ENCODE peak calls at places on chromosomes 6 and 20, in six cellular contexts. C, U, N, W, M and F are unnamed samples.

GRCh38 chr6:111769365-111770127 is 103.7 kb downstream of the FYN start:
- DNase-seq in C (no peak), U (no peak), N (no peak), W (no peak), M (no peak), F (no peak)

GRCh38 chr6:165889636-165890403 is 226.8 kb upstream of the PDE10A start:
- DNase-seq in C (no peak), U (peak; percentile 68), N (peak; percentile 31), W (no peak), M (no peak), F (no peak)

GRCh38 chr6:25942561-25943147 is 12.2 kb upstream of the SLC17A2 start:
- DNase-seq in C (no peak), U (peak; percentile 55), N (peak; percentile 32), W (no peak), M (peak; percentile 20), F (no peak)

GRCh38 chr20:50729925-50730764 is 1.2 kb upstream of the PARD6B start:
- DNase-seq in C (no peak), U (no peak), N (peak; percentile 34), W (no peak), M (no peak), F (no peak)

GRCh38 chr6:108559884-108560462 is 744 bp upstream of the FOXO3 start:
- DNase-seq in C (no peak), U (peak; percentile 74), N (peak; percentile 38), W (peak; percentile 85), M (peak; percentile 54), F (peak; percentile 81)

GRCh38 chr6:15389759-15390723 is 144.2 kb downstream of the JARID2 start:
- DNase-seq in C (no peak), U (peak; percentile 66), N (no peak), W (no peak), M (no peak), F (no peak)

GRCh38 chr20:4767084-4767483 is 45.4 kb downstream of the PRND start:
- DNase-seq in C (no peak), U (no peak), N (no peak), W (no peak), M (no peak), F (no peak)

GRCh38 chr20:45109634-45110033 is 5.3 kb downstream of the WFDC5 start:
- DNase-seq in C (no peak), U (no peak), N (no peak), W (no peak), M (no peak), F (no peak)

GRCh38 chr6:169157474-169158181 is 96.0 kb downstream of the THBS2 start:
- DNase-seq in C (no peak), U (no peak), N (no peak), W (peak; percentile 46), M (no peak), F (no peak)

GRCh38 chr6:135870722-135871121 is 19.2 kb downstream of the PDE7B start:
- DNase-seq in C (no peak), U (peak; percentile 88), N (no peak), W (no peak), M (no peak), F (no peak)

DNA sequence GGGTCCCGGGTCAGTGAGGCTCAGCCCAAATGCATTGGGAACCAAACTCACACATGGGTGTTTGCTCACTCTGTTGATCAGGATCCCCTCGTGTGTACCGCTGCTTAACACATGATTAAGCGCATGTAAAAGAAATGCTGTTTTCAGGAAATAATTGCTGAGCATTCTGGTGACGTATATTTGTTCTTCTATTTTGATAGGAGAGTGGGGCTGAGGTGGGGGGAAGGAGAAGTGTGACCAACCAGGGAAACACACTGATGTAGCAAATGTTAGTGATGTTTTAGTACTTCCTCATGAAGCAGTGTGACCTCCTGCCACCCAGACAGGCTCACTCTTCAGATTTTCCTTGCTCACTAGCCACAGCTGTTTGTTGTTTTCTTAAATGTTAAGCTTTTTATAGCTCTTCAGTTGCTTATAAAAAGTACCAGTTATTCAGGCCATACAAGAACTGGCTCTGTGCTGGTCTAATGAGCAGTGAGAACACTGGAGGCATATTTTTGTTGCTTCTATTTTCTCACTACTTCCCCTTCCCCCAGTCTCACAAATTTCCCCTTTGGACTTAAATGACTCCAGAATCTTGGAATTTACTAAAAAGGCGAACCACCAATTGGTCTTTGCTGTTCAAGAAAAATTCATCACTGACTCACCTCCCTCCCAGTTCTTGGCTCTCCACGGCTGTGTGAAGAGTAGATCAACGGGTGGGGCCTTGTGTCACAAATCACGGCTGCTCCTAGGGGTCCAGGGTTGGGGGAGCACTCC is 79.2 kb upstream of the BACH2 start:
- DNase-seq in C (no peak), U (peak; percentile 87), N (peak; percentile 17), W (no peak), M (no peak), F (no peak)
- H3K27ac ChIP-seq in C (no peak overlapping the region), U (peak overlapping the region; percentile 10), N (peak overlapping the region; percentile 38), W (no peak overlapping the region), M (no peak overlapping the region), F (no peak overlapping the region)

DNA sequence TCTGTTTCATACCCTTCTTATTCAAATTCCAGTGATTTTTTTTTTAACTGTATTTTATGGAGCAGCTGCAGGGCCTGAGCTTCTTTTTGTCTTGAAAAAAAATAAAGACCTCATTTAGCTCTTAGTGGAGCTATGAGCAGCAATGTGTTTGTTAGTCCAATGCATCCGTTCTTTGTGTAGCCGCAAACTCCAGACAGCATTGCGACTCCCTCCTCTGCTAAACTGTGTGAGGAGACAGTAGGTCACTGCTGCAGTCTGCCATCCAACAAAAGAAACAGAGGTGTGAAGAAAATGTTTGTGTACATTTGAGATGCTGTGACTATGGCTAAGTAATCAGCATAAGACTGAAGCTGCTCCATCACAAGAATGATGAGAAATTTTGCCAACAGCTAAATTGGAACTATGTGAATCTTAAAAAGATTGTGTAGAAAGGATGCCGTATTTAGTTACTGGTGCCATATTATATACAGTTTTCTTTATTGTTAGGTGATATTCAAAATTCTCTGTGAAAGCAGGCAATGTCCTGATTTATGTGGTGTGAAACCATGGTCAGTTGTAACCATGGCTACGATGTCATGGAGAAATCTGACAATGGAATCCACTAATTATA is 428.8 kb upstream of the EPHA7 start:
- DNase-seq in C (no peak), U (no peak), N (no peak), W (no peak), M (no peak), F (no peak)
- H3K27ac ChIP-seq in C (no peak overlapping the region), U (no peak overlapping the region), N (no peak overlapping the region), W (no peak overlapping the region), M (no peak overlapping the region), F (no peak overlapping the region)

GRCh38 chr6:34225551-34225950 is 11.1 kb upstream of the HMGA1 start:
- DNase-seq in C (no peak), U (no peak), N (no peak), W (no peak), M (no peak), F (no peak)

GRCh38 chr6:34226066-34226465 is 10.6 kb upstream of the HMGA1 start:
- DNase-seq in C (no peak), U (no peak), N (no peak), W (no peak), M (no peak), F (no peak)

GRCh38 chr6:34227656-34228421 is 8.8 kb upstream of the HMGA1 start:
- DNase-seq in C (no peak), U (no peak), N (no peak), W (no peak), M (no peak), F (no peak)

GRCh38 chr6:34223964-34224940 is 12.4 kb upstream of the HMGA1 start:
- DNase-seq in C (peak; percentile 91), U (peak; percentile 96), N (peak; percentile 94), W (peak; percentile 97), M (peak; percentile 89), F (peak; percentile 82)

GRCh38 chr6:34226731-34227586 is 9.7 kb upstream of the HMGA1 start:
- DNase-seq in C (no peak), U (no peak), N (no peak), W (no peak), M (no peak), F (no peak)
- H3K27ac ChIP-seq in C (no peak overlapping the region), U (no peak overlapping the region), N (peak overlapping the region; percentile 72), W (no peak overlapping the region), M (no peak overlapping the region), F (no peak overlapping the region)

DNA sequence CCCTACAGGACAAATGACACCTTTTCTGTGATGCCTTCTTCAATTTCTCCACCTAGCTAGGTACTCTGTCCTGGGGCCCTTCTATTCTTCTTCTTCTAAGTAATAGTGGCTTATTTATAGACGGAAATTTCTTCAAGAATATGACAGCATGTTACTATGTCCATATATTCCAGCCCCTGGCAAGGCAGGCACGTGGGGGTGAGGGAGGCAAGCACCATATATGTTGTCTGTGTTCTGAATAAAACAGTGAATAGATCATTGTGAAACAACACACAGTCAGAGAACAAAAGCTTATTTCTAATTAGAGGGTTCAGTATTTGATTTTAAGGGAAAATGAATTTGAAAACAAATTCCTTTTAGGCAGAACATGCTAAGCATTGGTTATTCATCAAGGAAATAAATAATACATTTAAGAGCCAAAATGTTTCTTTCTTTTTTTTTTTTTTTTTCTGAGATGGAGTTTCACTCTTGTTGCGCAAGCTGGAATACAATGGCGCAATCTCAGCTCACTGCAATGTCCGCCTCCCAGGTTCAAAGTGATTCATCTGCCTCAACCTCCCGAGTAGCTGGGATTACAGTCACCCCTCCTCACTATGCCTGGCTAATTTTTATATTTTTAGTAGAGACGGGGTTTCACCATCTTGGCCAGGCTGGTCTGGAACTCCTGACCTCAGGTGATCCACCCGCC is 6.2 kb downstream of the HEBP2 start:
- DNase-seq in C (no peak), U (peak; percentile 79), N (no peak), W (no peak), M (no peak), F (no peak)
- H3K27ac ChIP-seq in C (no peak overlapping the region), U (peak overlapping the region; percentile 67), N (peak overlapping the region; percentile 71), W (no peak overlapping the region), M (peak overlapping the region; percentile 24), F (no peak overlapping the region)

DNA sequence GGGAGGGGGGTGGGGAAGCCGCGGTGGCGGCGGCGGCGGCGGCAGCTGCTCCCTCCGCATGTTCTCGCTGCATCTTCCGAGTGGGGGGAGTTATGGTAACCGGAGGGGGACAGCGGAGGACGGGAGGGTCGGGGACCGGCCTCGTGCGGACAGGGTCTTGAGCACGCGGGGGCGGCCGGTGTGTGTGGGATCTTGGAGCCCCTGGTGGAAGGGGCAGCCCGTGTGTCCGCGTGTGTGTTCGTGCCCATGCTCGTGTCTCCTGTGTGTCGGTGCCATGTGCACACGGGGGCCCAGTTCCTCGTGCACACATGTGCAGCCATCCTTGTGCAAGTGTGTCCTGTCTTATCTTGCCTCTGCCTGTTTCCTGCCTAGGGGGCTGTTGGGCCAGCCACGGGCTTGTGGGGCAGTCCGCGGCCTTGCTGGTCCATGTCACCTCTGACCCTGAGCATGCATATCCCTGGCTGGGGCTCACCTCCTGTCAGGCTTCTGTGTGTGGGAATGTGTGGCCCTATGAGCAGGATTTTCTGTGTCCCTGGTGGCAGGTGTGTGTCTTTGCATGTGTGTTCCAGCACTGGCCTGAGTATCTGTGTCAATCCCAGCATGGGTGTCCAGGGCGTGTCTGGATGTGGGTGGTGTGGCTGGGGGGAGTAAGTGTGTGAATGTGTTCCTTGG is 8.5 kb downstream of the SYNGAP1 start:
- DNase-seq in C (no peak), U (no peak), N (peak; percentile 79), W (no peak), M (peak; percentile 49), F (no peak)
- H3K27ac ChIP-seq in C (peak overlapping the region; percentile 89), U (peak overlapping the region; percentile 33), N (peak overlapping the region; percentile 99), W (peak overlapping the region; percentile 1), M (peak overlapping the region; percentile 90), F (peak overlapping the region; percentile 88)

GRCh38 chr6:94859924-94860323 is 717.4 kb upstream of the MANEA start:
- DNase-seq in C (no peak), U (no peak), N (no peak), W (no peak), M (no peak), F (no peak)
- H3K27ac ChIP-seq in C (no peak overlapping the region), U (no peak overlapping the region), N (no peak overlapping the region), W (no peak overlapping the region), M (no peak overlapping the region), F (no peak overlapping the region)

GRCh38 chr20:10761232-10761631 is 87.4 kb upstream of the JAG1 start:
- DNase-seq in C (no peak), U (peak; percentile 89), N (peak; percentile 95), W (no peak), M (no peak), F (no peak)
- H3K27ac ChIP-seq in C (no peak overlapping the region), U (no peak overlapping the region), N (peak overlapping the region; percentile 90), W (no peak overlapping the region), M (no peak overlapping the region), F (no peak overlapping the region)